ENCODE peak calls at places on chromosomes 2 and 18, in eight cellular contexts. L, E, R, A, H, F, O and U are unnamed samples.

GRCh38 chr2:99067871-99068270 is 73.6 kb upstream of the C2orf15 start:
- DNase-seq in L (no peak), E (no peak), R (no peak), A (no peak), H (no peak), F (no peak), O (no peak), U (no peak)

GRCh38 chr18:21264651-21265050 is 22.6 kb downstream of the GREB1L start:
- DNase-seq in L (no peak), E (no peak), R (peak), A (no peak), H (peak), F (no peak), O (no peak), U (no peak)

GRCh38 chr2:117190856-117191255 is 623.6 kb upstream of the DDX18 start:
- DNase-seq in L (no peak), E (no peak), R (no peak), A (no peak), H (no peak), F (no peak), O (no peak), U (no peak)

GRCh38 chr2:46885376-46885775 is 30.2 kb downstream of the MCFD2 start:
- DNase-seq in L (peak), E (no peak), R (no peak), A (no peak), H (no peak), F (no peak), O (no peak), U (no peak)

GRCh38 chr2:101596346-101596745 is 101.2 kb upstream of the MAP4K4 start:
- DNase-seq in L (peak), E (no peak), R (no peak), A (no peak), H (no peak), F (no peak), O (no peak), U (no peak)

GRCh38 chr2:216507220-216508143 is 8.8 kb downstream of the RPL37A start:
- DNase-seq in L (no peak), E (no peak), R (no peak), A (no peak), H (no peak), F (no peak), O (no peak), U (no peak)

GRCh38 chr2:144967971-144968370 is 448.1 kb upstream of the ZEB2 start:
- DNase-seq in L (no peak), E (no peak), R (no peak), A (no peak), H (no peak), F (no peak), O (no peak), U (no peak)

GRCh38 chr2:19900536-19901200 is 1.1 kb downstream of the TTC32 start:
- DNase-seq in L (no peak), E (no peak), R (no peak), A (no peak), H (no peak), F (no peak), O (peak), U (no peak)

GRCh38 chr2:160459543-160460332 is 33.9 kb downstream of the RBMS1 start:
- DNase-seq in L (no peak), E (no peak), R (no peak), A (no peak), H (no peak), F (no peak), O (no peak), U (no peak)

GRCh38 chr2:186595219-186595618 is 5.4 kb downstream of the ITGAV start:
- DNase-seq in L (peak), E (peak), R (no peak), A (no peak), H (peak), F (no peak), O (peak), U (no peak)

GRCh38 chr18:55401638-55402191 is 186.3 kb downstream of the TCF4 start:
- DNase-seq in L (peak), E (peak), R (no peak), A (no peak), H (no peak), F (no peak), O (peak), U (no peak)

GRCh38 chr2:181203412-181203811 is 223.0 kb downstream of the UBE2E3 start:
- DNase-seq in L (peak), E (no peak), R (no peak), A (no peak), H (no peak), F (no peak), O (peak), U (peak)

GRCh38 chr2:131081190-131081589 is 12.1 kb downstream of the FAM168B start:
- DNase-seq in L (no peak), E (no peak), R (no peak), A (no peak), H (no peak), F (no peak), O (no peak), U (no peak)

GRCh38 chr18:57863706-57864105 is 60.6 kb upstream of the ATP8B1 start:
- DNase-seq in L (peak), E (no peak), R (no peak), A (no peak), H (no peak), F (peak), O (no peak), U (no peak)

GRCh38 chr2:44929680-44930273 is 11.7 kb upstream of the SIX3 start:
- DNase-seq in L (no peak), E (no peak), R (no peak), A (no peak), H (no peak), F (no peak), O (no peak), U (no peak)

GRCh38 chr2:134774074-134774742 is 55.4 kb upstream of the TMEM163 start:
- DNase-seq in L (peak), E (no peak), R (no peak), A (no peak), H (no peak), F (peak), O (no peak), U (no peak)

GRCh38 chr2:25362564-25363145 is 20.9 kb upstream of the DNMT3A start:
- DNase-seq in L (no peak), E (peak), R (peak), A (no peak), H (peak), F (no peak), O (no peak), U (no peak)

GRCh38 chr2:14632133-14632936 is at the start of gene LRATD1:
- DNase-seq in L (peak), E (peak), R (peak), A (peak), H (peak), F (no peak), O (peak), U (no peak)
- TF ChIP-seq POLR2A in L (no peak), E (peak), R (peak), A (no peak), H (peak), F (peak), O (no peak), U (no peak)

DNA sequence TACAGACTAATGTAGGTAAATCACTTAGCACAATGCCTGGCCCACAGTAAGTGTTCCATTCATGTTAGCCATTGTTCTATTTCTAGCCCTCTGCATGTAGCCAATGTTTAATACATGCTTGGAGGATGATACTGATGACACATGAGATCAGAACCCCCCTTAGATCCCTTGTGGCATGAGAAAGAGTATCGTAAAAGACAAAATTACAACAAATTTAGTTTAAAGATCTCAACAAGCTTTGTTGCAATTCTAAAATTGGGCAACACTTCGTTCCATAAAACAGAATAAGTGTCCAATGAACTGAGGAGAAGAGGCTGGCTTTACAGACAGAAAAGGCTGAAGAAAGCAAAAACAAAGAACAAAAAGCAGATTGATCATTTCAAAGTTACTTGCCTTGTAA is 148.8 kb upstream of the SLC1A4 start:
- DNase-seq in L (peak), E (no peak), R (no peak), A (no peak), H (no peak), F (no peak), O (no peak), U (no peak)
- TF ChIP-seq POLR2A in L (no peak), E (no peak), R (no peak), A (no peak), H (no peak), F (no peak), O (no peak), U (no peak)

GRCh38 chr2:53767405-53768232 is at the start of gene CHAC2:
- DNase-seq in L (peak), E (peak), R (peak), A (peak), H (peak), F (peak), O (peak), U (peak)
- TF ChIP-seq POLR2A in L (peak), E (no peak), R (peak), A (no peak), H (no peak), F (no peak), O (peak), U (peak)

DNA sequence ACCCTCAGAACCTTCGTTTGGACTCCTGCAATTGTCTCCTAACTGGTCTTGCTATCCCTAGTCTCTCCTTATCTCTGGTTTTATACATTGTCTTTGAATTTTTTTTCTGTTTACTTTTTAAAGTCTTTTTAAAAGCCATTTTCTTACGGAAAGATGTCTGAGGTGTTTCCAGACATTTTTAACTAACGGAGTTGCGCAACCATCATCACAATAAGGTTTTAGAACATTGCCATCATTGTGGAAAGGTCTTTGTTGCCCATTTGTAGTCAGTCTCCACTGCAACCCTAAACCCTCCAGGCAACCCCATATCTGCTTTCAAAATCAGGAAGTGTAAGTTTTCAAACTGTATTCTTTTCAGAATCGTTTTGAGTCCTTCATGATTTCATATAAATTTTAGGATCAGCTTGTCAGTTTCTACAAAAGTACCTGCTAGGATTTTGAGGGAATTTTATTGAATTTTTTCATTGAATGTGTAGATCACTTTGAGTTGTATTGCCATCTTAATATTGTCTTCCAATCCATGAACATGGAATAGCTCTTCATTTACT is 46.3 kb downstream of the ANKRD12 start:
- DNase-seq in L (no peak), E (no peak), R (no peak), A (no peak), H (no peak), F (no peak), O (no peak), U (no peak)
- TF ChIP-seq POLR2A in L (no peak), E (no peak), R (no peak), A (no peak), H (no peak), F (no peak), O (no peak), U (no peak)

GRCh38 chr2:230908595-230909191 is 16.3 kb downstream of the GPR55 start:
- DNase-seq in L (peak), E (peak), R (peak), A (no peak), H (peak), F (no peak), O (peak), U (peak)

GRCh38 chr2:230910546-230911135 is 14.4 kb downstream of the GPR55 start:
- DNase-seq in L (no peak), E (no peak), R (peak), A (no peak), H (no peak), F (no peak), O (no peak), U (no peak)

GRCh38 chr2:230908094-230908594 is 16.9 kb downstream of the GPR55 start:
- DNase-seq in L (peak), E (peak), R (no peak), A (no peak), H (peak), F (no peak), O (no peak), U (no peak)

GRCh38 chr2:230912046-230912445 is 13.0 kb downstream of the GPR55 start:
- DNase-seq in L (no peak), E (peak), R (no peak), A (no peak), H (peak), F (no peak), O (no peak), U (no peak)

DNA sequence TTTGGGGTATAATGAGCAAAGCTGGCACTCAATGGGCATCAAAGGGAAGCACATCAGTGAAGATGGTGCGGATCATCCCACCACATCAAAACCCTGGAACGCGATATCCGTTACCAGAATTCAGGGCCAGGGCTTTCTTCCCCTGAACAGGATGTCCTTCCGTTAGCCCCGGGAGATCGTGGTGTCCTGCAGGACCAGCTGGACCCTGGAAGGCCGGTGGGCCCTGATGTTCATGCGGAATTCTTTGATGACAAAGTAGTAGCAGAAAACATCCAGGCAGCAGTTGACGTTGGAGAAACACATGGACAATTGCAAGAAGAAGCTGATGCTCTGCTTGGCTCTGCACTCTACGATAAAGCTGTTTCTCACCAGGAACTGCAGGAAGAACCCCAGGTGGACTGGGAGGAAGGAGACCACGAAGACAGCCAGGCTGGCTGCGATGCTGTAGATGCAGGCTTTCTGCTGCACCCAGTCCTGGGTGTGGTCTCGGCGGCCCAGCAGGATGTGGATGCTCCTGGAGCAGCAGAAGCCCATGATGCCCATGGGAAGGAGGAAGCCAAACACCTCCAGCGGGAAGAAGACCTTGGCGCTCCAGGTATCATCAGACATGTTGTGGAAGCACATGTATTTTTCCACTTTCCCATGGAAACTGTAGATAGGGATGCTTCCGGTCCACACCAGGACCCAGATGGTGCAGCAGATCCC is 15.0 kb downstream of the GPR55 start:
- DNase-seq in L (no peak), E (peak), R (peak), A (no peak), H (no peak), F (no peak), O (no peak), U (no peak)
- TF ChIP-seq POLR2A in L (no peak), E (no peak), R (no peak), A (no peak), H (no peak), F (no peak), O (no peak), U (no peak)

GRCh38 chr2:926259-926780 is 24.3 kb upstream of the SNTG2 start:
- DNase-seq in L (no peak), E (no peak), R (no peak), A (no peak), H (no peak), F (no peak), O (no peak), U (no peak)
- TF ChIP-seq POLR2A in L (no peak), E (no peak), R (no peak), A (no peak), H (no peak), F (no peak), O (no peak), U (no peak)

DNA sequence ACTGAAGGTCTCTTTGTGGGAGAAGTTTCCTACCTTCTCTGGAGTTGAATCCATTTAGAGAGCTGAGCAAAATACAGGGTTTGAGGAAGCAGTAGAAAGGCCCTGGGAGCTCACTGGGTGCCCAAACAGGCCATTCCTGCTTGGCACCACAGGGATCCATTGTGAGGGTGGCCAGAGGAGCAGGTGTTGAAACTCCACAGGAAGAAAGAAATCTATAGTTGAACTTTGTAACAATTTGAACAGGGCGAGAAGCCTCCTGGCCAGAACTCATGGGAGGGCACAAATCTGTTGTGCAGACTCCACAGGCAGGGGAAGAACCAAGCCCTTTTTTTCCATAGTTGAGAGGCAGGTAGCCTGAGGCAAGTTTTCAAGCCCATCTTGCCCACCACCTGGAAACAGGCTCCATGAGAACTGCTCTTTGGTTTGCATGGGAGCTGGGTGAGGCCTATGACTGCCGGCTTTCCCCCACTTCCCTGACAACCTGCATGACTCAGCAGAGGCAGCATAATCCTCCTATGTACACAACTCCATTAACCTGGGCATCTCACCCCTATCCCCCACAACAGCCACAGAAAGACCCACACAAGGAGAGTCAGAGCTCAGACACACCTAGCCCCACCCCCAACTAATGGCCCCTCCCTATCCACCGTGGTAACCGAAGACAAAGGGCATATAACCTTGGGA is 1053.0 kb downstream of the TSN start:
- DNase-seq in L (no peak), E (no peak), R (no peak), A (no peak), H (no peak), F (no peak), O (no peak), U (no peak)
- TF ChIP-seq POLR2A in L (no peak), E (no peak), R (no peak), A (no peak), H (no peak), F (no peak), O (no peak), U (no peak)

GRCh38 chr2:133086176-133086575 is 416.2 kb upstream of the LYPD1 start:
- DNase-seq in L (no peak), E (no peak), R (no peak), A (no peak), H (no peak), F (no peak), O (no peak), U (no peak)
- TF ChIP-seq POLR2A in L (no peak), E (no peak), R (no peak), A (no peak), H (no peak), F (no peak), O (no peak), U (no peak)

DNA sequence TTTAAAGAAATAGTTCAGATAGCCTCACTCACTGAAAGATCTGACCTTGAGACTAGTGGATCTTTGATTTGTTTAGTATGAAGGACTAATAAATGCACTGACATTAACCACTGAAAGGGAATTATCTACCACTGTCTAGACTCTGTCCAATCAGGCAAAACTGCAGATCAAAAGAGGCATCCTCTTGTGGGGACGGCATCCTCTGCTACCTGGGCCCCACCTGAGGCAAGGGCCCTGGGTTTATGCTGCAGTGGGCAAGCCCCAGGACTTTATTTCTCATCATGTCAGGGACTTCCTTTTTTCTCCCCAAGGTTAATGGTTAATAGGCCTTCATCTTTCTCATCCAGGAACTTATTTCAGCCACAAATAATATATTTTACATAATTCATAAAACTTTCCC is 32.2 kb downstream of the STAT1 start:
- DNase-seq in L (no peak), E (no peak), R (no peak), A (no peak), H (no peak), F (no peak), O (no peak), U (no peak)
- TF ChIP-seq POLR2A in L (no peak), E (no peak), R (no peak), A (no peak), H (no peak), F (no peak), O (no peak), U (no peak)

GRCh38 chr2:70534183-70534836 is 19.3 kb downstream of the TGFA start:
- DNase-seq in L (no peak), E (no peak), R (no peak), A (no peak), H (no peak), F (peak), O (no peak), U (no peak)
- TF ChIP-seq POLR2A in L (no peak), E (no peak), R (no peak), A (no peak), H (no peak), F (no peak), O (no peak), U (no peak)